ENCODE peak calls at places on chromosomes 5 and 9, in seven cellular contexts. Z, V, L, S, A, X and H are unnamed samples.

GRCh38 chr5:175822225-175822624 is 49.2 kb upstream of the CPLX2 start:
- DNase-seq in Z (no peak), V (peak), L (no peak), S (no peak), A (no peak), X (no peak), H (no peak)

GRCh38 chr9:136044971-136045594 is 50.0 kb downstream of the NACC2 start:
- DNase-seq in Z (no peak), V (no peak), L (peak), S (no peak), A (no peak), X (no peak), H (no peak)

GRCh38 chr9:115964710-115965347 is 188.8 kb upstream of the PAPPA start:
- DNase-seq in Z (no peak), V (no peak), L (no peak), S (no peak), A (no peak), X (no peak), H (no peak)

GRCh38 chr5:179115845-179116524 is 55.8 kb downstream of the ZNF354C start:
- DNase-seq in Z (no peak), V (no peak), L (peak), S (no peak), A (no peak), X (no peak), H (no peak)

GRCh38 chr5:138459311-138459710 is 6.0 kb upstream of the EGR1 start:
- DNase-seq in Z (no peak), V (no peak), L (peak), S (peak), A (peak), X (no peak), H (peak)

GRCh38 chr5:39854771-39855170 is 430.0 kb upstream of the DAB2 start:
- DNase-seq in Z (no peak), V (no peak), L (no peak), S (no peak), A (no peak), X (no peak), H (no peak)

GRCh38 chr5:78615697-78616096 is 32.9 kb downstream of the LHFPL2 start:
- DNase-seq in Z (no peak), V (peak), L (no peak), S (no peak), A (no peak), X (no peak), H (no peak)

GRCh38 chr5:7871560-7872113 is 2.7 kb downstream of the MTRR start:
- DNase-seq in Z (no peak), V (no peak), L (no peak), S (no peak), A (no peak), X (no peak), H (no peak)

GRCh38 chr5:5288236-5288635 is 134.2 kb upstream of the ICE1 start:
- DNase-seq in Z (no peak), V (peak), L (no peak), S (no peak), A (no peak), X (no peak), H (no peak)